ENCODE peak calls at places on chromosomes 3 and 15, in nine cellular contexts. One of them, this sample, is unnamed.
A peak's percentile ranks its signal among the peaks of the same experiment; 100 is the strongest.

GRCh38 chr3:139129892-139130291 is 85.2 kb upstream of the PRR23C start:
- DNase-seq in choroid plexus epithelial cell: no peak
- DNase-seq in lower lobe of right lung: no peak
- DNase-seq in mammary epithelial cell: no peak
- DNase-seq in foreskin fibroblast: no peak
- DNase-seq in cardiac fibroblast: no peak
- DNase-seq in OCI-LY7: no peak
- DNase-seq in hepatocyte: no peak
- DNase-seq in cardiac muscle cell: no peak
- DNase-seq in this sample: no peak

GRCh38 chr15:67917037-67917436 is 77.2 kb upstream of the RNU6-1 start:
- DNase-seq in mammary epithelial cell: peak; percentile 16
- DNase-seq in choroid plexus epithelial cell: no peak
- DNase-seq in cardiac muscle cell: no peak
- DNase-seq in foreskin fibroblast: peak; percentile 19
- DNase-seq in OCI-LY7: no peak
- DNase-seq in cardiac fibroblast: peak; percentile 31
- DNase-seq in hepatocyte: peak; percentile 32
- DNase-seq in lower lobe of right lung: no peak
- DNase-seq in this sample: no peak

GRCh38 chr3:155185623-155186022 is 105.5 kb downstream of the MME start:
- DNase-seq in cardiac muscle cell: peak; percentile 67
- DNase-seq in hepatocyte: no peak
- DNase-seq in cardiac fibroblast: peak; percentile 67
- DNase-seq in foreskin fibroblast: peak; percentile 79
- DNase-seq in lower lobe of right lung: no peak
- DNase-seq in choroid plexus epithelial cell: peak; percentile 60
- DNase-seq in OCI-LY7: no peak
- DNase-seq in mammary epithelial cell: peak; percentile 27
- DNase-seq in this sample: peak; percentile 69

GRCh38 chr3:25665646-25666136 is 984 bp upstream of the TOP2B start:
- DNase-seq in lower lobe of right lung: no peak
- DNase-seq in hepatocyte: no peak
- DNase-seq in cardiac fibroblast: no peak
- DNase-seq in mammary epithelial cell: no peak
- DNase-seq in choroid plexus epithelial cell: no peak
- DNase-seq in OCI-LY7: peak; percentile 37
- DNase-seq in cardiac muscle cell: no peak
- DNase-seq in foreskin fibroblast: peak; percentile 16
- DNase-seq in this sample: no peak

GRCh38 chr3:13776253-13777050 is 103.4 kb downstream of the WNT7A start:
- DNase-seq in foreskin fibroblast: no peak
- DNase-seq in mammary epithelial cell: no peak
- DNase-seq in hepatocyte: no peak
- DNase-seq in lower lobe of right lung: no peak
- DNase-seq in OCI-LY7: no peak
- DNase-seq in cardiac muscle cell: no peak
- DNase-seq in cardiac fibroblast: no peak
- DNase-seq in choroid plexus epithelial cell: no peak
- DNase-seq in this sample: no peak

GRCh38 chr3:126133606-126134005 is 46.8 kb downstream of the ALDH1L1 start:
- DNase-seq in foreskin fibroblast: no peak
- DNase-seq in choroid plexus epithelial cell: no peak
- DNase-seq in cardiac fibroblast: no peak
- DNase-seq in lower lobe of right lung: peak; percentile 35
- DNase-seq in hepatocyte: no peak
- DNase-seq in OCI-LY7: no peak
- DNase-seq in mammary epithelial cell: no peak
- DNase-seq in cardiac muscle cell: no peak
- DNase-seq in this sample: no peak

GRCh38 chr3:64988188-64988587 is 300.4 kb upstream of the ADAMTS9 start:
- DNase-seq in cardiac muscle cell: no peak
- DNase-seq in lower lobe of right lung: no peak
- DNase-seq in foreskin fibroblast: peak; percentile 50
- DNase-seq in cardiac fibroblast: no peak
- DNase-seq in choroid plexus epithelial cell: no peak
- DNase-seq in OCI-LY7: no peak
- DNase-seq in hepatocyte: no peak
- DNase-seq in mammary epithelial cell: peak; percentile 70
- DNase-seq in this sample: no peak

GRCh38 chr15:48392356-48392755 is 61.1 kb downstream of the DUT start:
- DNase-seq in mammary epithelial cell: no peak
- DNase-seq in OCI-LY7: no peak
- DNase-seq in choroid plexus epithelial cell: peak; percentile 69
- DNase-seq in cardiac fibroblast: peak; percentile 91
- DNase-seq in hepatocyte: peak; percentile 16
- DNase-seq in cardiac muscle cell: peak; percentile 85
- DNase-seq in lower lobe of right lung: no peak
- DNase-seq in foreskin fibroblast: peak; percentile 43
- DNase-seq in this sample: peak; percentile 84

GRCh38 chr3:126180477-126181397 is at the start of gene ALDH1L1:
- DNase-seq in OCI-LY7: no peak
- DNase-seq in lower lobe of right lung: peak; percentile 65
- DNase-seq in choroid plexus epithelial cell: peak; percentile 52
- DNase-seq in cardiac fibroblast: peak; percentile 94
- DNase-seq in foreskin fibroblast: peak; percentile 57
- DNase-seq in cardiac muscle cell: peak; percentile 93
- DNase-seq in mammary epithelial cell: peak; percentile 32
- DNase-seq in hepatocyte: peak; percentile 80
- DNase-seq in this sample: peak; percentile 4

GRCh38 chr3:26369133-26369532 is 253.4 kb upstream of the LRRC3B start:
- DNase-seq in choroid plexus epithelial cell: no peak
- DNase-seq in OCI-LY7: no peak
- DNase-seq in lower lobe of right lung: no peak
- DNase-seq in mammary epithelial cell: no peak
- DNase-seq in cardiac fibroblast: no peak
- DNase-seq in hepatocyte: no peak
- DNase-seq in foreskin fibroblast: no peak
- DNase-seq in cardiac muscle cell: no peak
- DNase-seq in this sample: no peak

GRCh38 chr3:169268286-169268776 is 395.2 kb downstream of the MECOM start:
- DNase-seq in mammary epithelial cell: no peak
- DNase-seq in cardiac fibroblast: no peak
- DNase-seq in choroid plexus epithelial cell: no peak
- DNase-seq in cardiac muscle cell: no peak
- DNase-seq in lower lobe of right lung: no peak
- DNase-seq in foreskin fibroblast: no peak
- DNase-seq in hepatocyte: no peak
- DNase-seq in OCI-LY7: no peak
- DNase-seq in this sample: no peak

GRCh38 chr3:50299929-50300680 is 900 bp upstream of the HYAL3 start:
- DNase-seq in hepatocyte: no peak
- DNase-seq in cardiac fibroblast: peak; percentile 51
- DNase-seq in foreskin fibroblast: peak; percentile 61
- DNase-seq in OCI-LY7: peak; percentile 26
- DNase-seq in mammary epithelial cell: peak; percentile 82
- DNase-seq in choroid plexus epithelial cell: peak; percentile 35
- DNase-seq in lower lobe of right lung: peak; percentile 68
- DNase-seq in cardiac muscle cell: peak; percentile 40
- DNase-seq in this sample: peak; percentile 13

DNA sequence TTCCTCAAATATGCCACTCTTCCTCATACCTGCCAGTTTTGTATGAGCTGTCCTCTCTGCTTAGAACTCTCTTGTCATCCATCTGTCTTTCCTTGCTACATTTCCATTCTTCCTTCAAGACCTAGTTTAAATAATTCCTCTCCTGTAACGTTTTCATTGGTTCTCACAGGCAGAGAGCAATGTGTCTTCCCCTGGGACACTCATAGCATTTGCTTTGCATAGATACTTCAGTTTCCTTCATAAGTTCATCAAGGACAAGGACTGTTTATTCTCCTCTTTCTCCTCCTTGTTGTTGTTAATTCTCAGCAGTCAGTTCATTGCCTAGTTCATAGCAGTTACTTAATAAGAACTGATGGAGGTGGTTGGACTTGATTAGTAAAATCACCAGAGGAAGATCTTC is 10.6 kb downstream of the NR2C2 start:
- DNase-seq in foreskin fibroblast: no peak
- DNase-seq in hepatocyte: no peak
- DNase-seq in lower lobe of right lung: no peak
- DNase-seq in choroid plexus epithelial cell: peak; percentile 45
- DNase-seq in cardiac muscle cell: no peak
- DNase-seq in OCI-LY7: peak; percentile 20
- DNase-seq in cardiac fibroblast: no peak
- DNase-seq in mammary epithelial cell: no peak
- DNase-seq in this sample: no peak
- H3K4me3 ChIP-seq in foreskin fibroblast: no peak overlapping the region
- H3K4me3 ChIP-seq in hepatocyte: no peak overlapping the region
- H3K4me3 ChIP-seq in lower lobe of right lung: no peak overlapping the region
- H3K4me3 ChIP-seq in choroid plexus epithelial cell: no peak overlapping the region
- H3K4me3 ChIP-seq in cardiac muscle cell: no peak overlapping the region
- H3K4me3 ChIP-seq in OCI-LY7: no peak overlapping the region
- H3K4me3 ChIP-seq in cardiac fibroblast: no peak overlapping the region
- H3K4me3 ChIP-seq in mammary epithelial cell: no peak overlapping the region
- H3K4me3 ChIP-seq in this sample: no peak overlapping the region

DNA sequence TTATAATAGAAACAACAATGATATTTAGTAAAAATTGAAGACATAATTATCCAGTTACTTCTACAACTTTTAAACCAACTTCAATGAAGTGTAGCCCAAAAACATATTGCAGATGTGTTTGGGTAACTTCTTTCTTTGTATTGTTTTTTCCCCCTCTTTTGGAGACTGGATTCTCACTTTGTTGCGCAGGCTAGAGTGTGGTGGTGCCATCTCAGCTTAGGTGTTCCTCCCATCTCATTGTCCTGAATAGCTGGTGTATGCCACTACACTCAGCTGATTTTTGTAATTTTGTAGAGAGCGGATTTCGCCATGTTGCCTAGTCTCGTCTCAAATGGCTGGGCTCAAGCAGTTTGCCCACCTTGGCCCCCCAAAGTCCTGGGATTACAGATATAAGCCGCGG is 148.1 kb downstream of the FNDC3B start:
- DNase-seq in choroid plexus epithelial cell: no peak
- DNase-seq in OCI-LY7: no peak
- DNase-seq in cardiac fibroblast: no peak
- DNase-seq in mammary epithelial cell: no peak
- DNase-seq in cardiac muscle cell: no peak
- DNase-seq in hepatocyte: no peak
- DNase-seq in lower lobe of right lung: no peak
- DNase-seq in foreskin fibroblast: no peak
- DNase-seq in this sample: no peak
- H3K4me3 ChIP-seq in choroid plexus epithelial cell: no peak overlapping the region
- H3K4me3 ChIP-seq in OCI-LY7: no peak overlapping the region
- H3K4me3 ChIP-seq in cardiac fibroblast: no peak overlapping the region
- H3K4me3 ChIP-seq in mammary epithelial cell: no peak overlapping the region
- H3K4me3 ChIP-seq in cardiac muscle cell: no peak overlapping the region
- H3K4me3 ChIP-seq in hepatocyte: no peak overlapping the region
- H3K4me3 ChIP-seq in lower lobe of right lung: no peak overlapping the region
- H3K4me3 ChIP-seq in foreskin fibroblast: no peak overlapping the region
- H3K4me3 ChIP-seq in this sample: no peak overlapping the region

GRCh38 chr3:46383946-46384330 is 13.2 kb downstream of the CCR5 start:
- DNase-seq in choroid plexus epithelial cell: no peak
- DNase-seq in cardiac muscle cell: no peak
- DNase-seq in foreskin fibroblast: no peak
- DNase-seq in OCI-LY7: peak; percentile 74
- DNase-seq in cardiac fibroblast: no peak
- DNase-seq in lower lobe of right lung: no peak
- DNase-seq in mammary epithelial cell: no peak
- DNase-seq in hepatocyte: no peak
- DNase-seq in this sample: no peak
- H3K4me3 ChIP-seq in choroid plexus epithelial cell: no peak overlapping the region
- H3K4me3 ChIP-seq in cardiac muscle cell: no peak overlapping the region
- H3K4me3 ChIP-seq in foreskin fibroblast: no peak overlapping the region
- H3K4me3 ChIP-seq in OCI-LY7: peak overlapping the region; percentile 45
- H3K4me3 ChIP-seq in cardiac fibroblast: no peak overlapping the region
- H3K4me3 ChIP-seq in lower lobe of right lung: no peak overlapping the region
- H3K4me3 ChIP-seq in mammary epithelial cell: no peak overlapping the region
- H3K4me3 ChIP-seq in hepatocyte: no peak overlapping the region
- H3K4me3 ChIP-seq in this sample: no peak overlapping the region

GRCh38 chr15:64398575-64398974 is 10.9 kb downstream of the TRIP4 start:
- DNase-seq in foreskin fibroblast: no peak
- DNase-seq in mammary epithelial cell: peak; percentile 9
- DNase-seq in cardiac fibroblast: no peak
- DNase-seq in cardiac muscle cell: no peak
- DNase-seq in choroid plexus epithelial cell: no peak
- DNase-seq in lower lobe of right lung: no peak
- DNase-seq in OCI-LY7: no peak
- DNase-seq in hepatocyte: no peak
- DNase-seq in this sample: no peak
- H3K4me3 ChIP-seq in foreskin fibroblast: no peak overlapping the region
- H3K4me3 ChIP-seq in mammary epithelial cell: no peak overlapping the region
- H3K4me3 ChIP-seq in cardiac fibroblast: no peak overlapping the region
- H3K4me3 ChIP-seq in cardiac muscle cell: no peak overlapping the region
- H3K4me3 ChIP-seq in choroid plexus epithelial cell: no peak overlapping the region
- H3K4me3 ChIP-seq in lower lobe of right lung: no peak overlapping the region
- H3K4me3 ChIP-seq in OCI-LY7: no peak overlapping the region
- H3K4me3 ChIP-seq in hepatocyte: no peak overlapping the region
- H3K4me3 ChIP-seq in this sample: no peak overlapping the region

DNA sequence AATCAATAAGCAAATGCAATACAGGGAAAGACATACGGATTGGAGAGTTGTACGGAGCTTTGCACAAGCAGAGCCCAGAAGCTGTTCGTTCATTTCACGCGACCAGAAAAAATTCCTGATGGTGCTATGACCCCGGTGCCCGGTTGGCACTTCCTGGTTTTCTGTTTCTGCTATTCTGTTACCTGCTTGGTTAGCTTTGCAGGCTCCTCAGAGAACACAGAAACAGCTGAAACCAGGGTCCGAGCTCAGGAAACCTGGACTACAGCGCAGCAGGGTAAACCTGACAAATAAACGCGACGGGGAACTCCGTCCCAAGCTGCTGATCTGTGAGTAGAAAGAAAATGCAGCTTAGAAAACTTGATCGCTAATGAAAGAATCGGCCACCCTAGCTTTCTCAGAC is 893 bp downstream of the CNTN3 start:
- DNase-seq in cardiac fibroblast: no peak
- DNase-seq in hepatocyte: no peak
- DNase-seq in choroid plexus epithelial cell: peak; percentile 37
- DNase-seq in lower lobe of right lung: no peak
- DNase-seq in mammary epithelial cell: peak; percentile 60
- DNase-seq in cardiac muscle cell: no peak
- DNase-seq in foreskin fibroblast: peak; percentile 48
- DNase-seq in OCI-LY7: no peak
- DNase-seq in this sample: no peak
- H3K4me3 ChIP-seq in cardiac fibroblast: no peak overlapping the region
- H3K4me3 ChIP-seq in hepatocyte: peak overlapping the region; percentile 59
- H3K4me3 ChIP-seq in choroid plexus epithelial cell: peak overlapping the region; percentile 60
- H3K4me3 ChIP-seq in lower lobe of right lung: peak overlapping the region; percentile 49
- H3K4me3 ChIP-seq in mammary epithelial cell: peak overlapping the region; percentile 71
- H3K4me3 ChIP-seq in cardiac muscle cell: peak overlapping the region; percentile 21
- H3K4me3 ChIP-seq in foreskin fibroblast: peak overlapping the region; percentile 88
- H3K4me3 ChIP-seq in OCI-LY7: no peak overlapping the region
- H3K4me3 ChIP-seq in this sample: peak overlapping the region; percentile 55